ENCODE peak calls at places on chromosomes 11 and 22, in nine cellular contexts. One of them, this sample, is unnamed.

GRCh38 chr22:36781656-36782627 is 6.0 kb upstream of the IFT27 start:
- DNase-seq in endothelial cell of umbilical vein: peak; percentile 95
- DNase-seq in aorta: peak; percentile 93
- DNase-seq in HCT116: peak; percentile 57
- DNase-seq in left ventricle myocardium inferior: peak; percentile 65
- DNase-seq in esophagus squamous epithelium: peak; percentile 17
- DNase-seq in CD4-positive, CD25-positive, alpha-beta regulatory T cell: peak; percentile 91
- DNase-seq in tibial artery: peak; percentile 81
- DNase-seq in pancreas: peak; percentile 87
- DNase-seq in this sample: peak; percentile 95

GRCh38 chr22:42560781-42561180 is 7.0 kb downstream of the SERHL2 start:
- DNase-seq in pancreas: no peak
- DNase-seq in esophagus squamous epithelium: no peak
- DNase-seq in endothelial cell of umbilical vein: no peak
- DNase-seq in CD4-positive, CD25-positive, alpha-beta regulatory T cell: peak; percentile 25
- DNase-seq in left ventricle myocardium inferior: no peak
- DNase-seq in tibial artery: no peak
- DNase-seq in aorta: peak; percentile 55
- DNase-seq in HCT116: no peak
- DNase-seq in this sample: no peak

GRCh38 chr11:119179983-119180382 is 5.3 kb upstream of the NHERF4 start:
- DNase-seq in endothelial cell of umbilical vein: no peak
- DNase-seq in aorta: no peak
- DNase-seq in pancreas: peak; percentile 78
- DNase-seq in left ventricle myocardium inferior: no peak
- DNase-seq in HCT116: no peak
- DNase-seq in tibial artery: no peak
- DNase-seq in CD4-positive, CD25-positive, alpha-beta regulatory T cell: no peak
- DNase-seq in esophagus squamous epithelium: no peak
- DNase-seq in this sample: no peak

GRCh38 chr11:18115360-18116127 is 9.7 kb upstream of the SAAL1 start:
- DNase-seq in CD4-positive, CD25-positive, alpha-beta regulatory T cell: peak; percentile 64
- DNase-seq in endothelial cell of umbilical vein: peak; percentile 62
- DNase-seq in esophagus squamous epithelium: no peak
- DNase-seq in aorta: no peak
- DNase-seq in HCT116: peak; percentile 76
- DNase-seq in tibial artery: no peak
- DNase-seq in left ventricle myocardium inferior: no peak
- DNase-seq in pancreas: peak; percentile 33
- DNase-seq in this sample: peak; percentile 39

GRCh38 chr11:8011981-8012444 is 24.9 kb downstream of the EIF3F start:
- DNase-seq in left ventricle myocardium inferior: no peak
- DNase-seq in tibial artery: no peak
- DNase-seq in CD4-positive, CD25-positive, alpha-beta regulatory T cell: no peak
- DNase-seq in endothelial cell of umbilical vein: no peak
- DNase-seq in esophagus squamous epithelium: no peak
- DNase-seq in HCT116: no peak
- DNase-seq in aorta: no peak
- DNase-seq in pancreas: no peak
- DNase-seq in this sample: no peak

GRCh38 chr22:18048441-18048898 is 24.1 kb upstream of the MICAL3 start:
- DNase-seq in aorta: no peak
- DNase-seq in tibial artery: peak; percentile 42
- DNase-seq in CD4-positive, CD25-positive, alpha-beta regulatory T cell: no peak
- DNase-seq in endothelial cell of umbilical vein: no peak
- DNase-seq in HCT116: no peak
- DNase-seq in esophagus squamous epithelium: no peak
- DNase-seq in pancreas: no peak
- DNase-seq in left ventricle myocardium inferior: no peak
- DNase-seq in this sample: no peak

GRCh38 chr11:96200243-96200642 is 142.8 kb downstream of the MAML2 start:
- DNase-seq in HCT116: no peak
- DNase-seq in CD4-positive, CD25-positive, alpha-beta regulatory T cell: no peak
- DNase-seq in pancreas: no peak
- DNase-seq in aorta: no peak
- DNase-seq in left ventricle myocardium inferior: no peak
- DNase-seq in tibial artery: no peak
- DNase-seq in esophagus squamous epithelium: no peak
- DNase-seq in endothelial cell of umbilical vein: peak; percentile 11
- DNase-seq in this sample: no peak

GRCh38 chr11:78742430-78742829 is 167.8 kb upstream of the NARS2 start:
- DNase-seq in aorta: peak; percentile 80
- DNase-seq in left ventricle myocardium inferior: peak; percentile 69
- DNase-seq in CD4-positive, CD25-positive, alpha-beta regulatory T cell: no peak
- DNase-seq in HCT116: no peak
- DNase-seq in endothelial cell of umbilical vein: no peak
- DNase-seq in pancreas: peak; percentile 89
- DNase-seq in esophagus squamous epithelium: no peak
- DNase-seq in tibial artery: peak; percentile 71
- DNase-seq in this sample: no peak

GRCh38 chr11:129282634-129283033 is 90.5 kb upstream of the ARHGAP32 start:
- DNase-seq in HCT116: no peak
- DNase-seq in pancreas: no peak
- DNase-seq in endothelial cell of umbilical vein: no peak
- DNase-seq in CD4-positive, CD25-positive, alpha-beta regulatory T cell: no peak
- DNase-seq in esophagus squamous epithelium: no peak
- DNase-seq in aorta: no peak
- DNase-seq in tibial artery: no peak
- DNase-seq in left ventricle myocardium inferior: no peak
- DNase-seq in this sample: no peak
- H3K4me1 ChIP-seq in HCT116: peaks cover 20% of the 10 kb centered on the region
- H3K4me1 ChIP-seq in pancreas: peaks cover 43% of the 10 kb centered on the region
- H3K4me1 ChIP-seq in endothelial cell of umbilical vein: peaks cover 8% of the 10 kb centered on the region
- H3K4me1 ChIP-seq in CD4-positive, CD25-positive, alpha-beta regulatory T cell: peaks cover 12% of the 10 kb centered on the region
- H3K4me1 ChIP-seq in esophagus squamous epithelium: peaks cover 72% of the 10 kb centered on the region
- H3K4me1 ChIP-seq in aorta: no peaks in the 10 kb centered on the region
- H3K4me1 ChIP-seq in tibial artery: peaks cover 5% of the 10 kb centered on the region
- H3K4me1 ChIP-seq in left ventricle myocardium inferior: peaks cover 24% of the 10 kb centered on the region
- H3K4me1 ChIP-seq in this sample: peaks cover 3% of the 10 kb centered on the region

GRCh38 chr11:63888170-63889086 is 28.5 kb downstream of the RCOR2 start:
- DNase-seq in pancreas: peak; percentile 86
- DNase-seq in endothelial cell of umbilical vein: peak; percentile 20
- DNase-seq in esophagus squamous epithelium: no peak
- DNase-seq in CD4-positive, CD25-positive, alpha-beta regulatory T cell: peak; percentile 90
- DNase-seq in HCT116: no peak
- DNase-seq in left ventricle myocardium inferior: peak; percentile 44
- DNase-seq in tibial artery: peak; percentile 82
- DNase-seq in aorta: peak; percentile 82
- DNase-seq in this sample: peak; percentile 79
- H3K4me3 ChIP-seq in pancreas: peak overlapping the region; percentile 46
- H3K4me3 ChIP-seq in endothelial cell of umbilical vein: no peak overlapping the region
- H3K4me3 ChIP-seq in esophagus squamous epithelium: peak overlapping the region; percentile 25
- H3K4me3 ChIP-seq in CD4-positive, CD25-positive, alpha-beta regulatory T cell: peak overlapping the region; percentile 85
- H3K4me3 ChIP-seq in HCT116: no peak overlapping the region
- H3K4me3 ChIP-seq in left ventricle myocardium inferior: peak overlapping the region; percentile 58
- H3K4me3 ChIP-seq in tibial artery: peak overlapping the region; percentile 31
- H3K4me3 ChIP-seq in aorta: no peak overlapping the region
- H3K4me3 ChIP-seq in this sample: peak overlapping the region; percentile 14

GRCh38 chr11:35146074-35146521 is 7.1 kb downstream of the CD44 start:
- DNase-seq in aorta: no peak
- DNase-seq in tibial artery: no peak
- DNase-seq in pancreas: no peak
- DNase-seq in endothelial cell of umbilical vein: no peak
- DNase-seq in left ventricle myocardium inferior: no peak
- DNase-seq in esophagus squamous epithelium: no peak
- DNase-seq in HCT116: no peak
- DNase-seq in CD4-positive, CD25-positive, alpha-beta regulatory T cell: peak; percentile 82
- DNase-seq in this sample: no peak

GRCh38 chr11:35147273-35147672 is 8.3 kb downstream of the CD44 start:
- DNase-seq in tibial artery: no peak
- DNase-seq in aorta: no peak
- DNase-seq in endothelial cell of umbilical vein: no peak
- DNase-seq in left ventricle myocardium inferior: no peak
- DNase-seq in HCT116: no peak
- DNase-seq in esophagus squamous epithelium: no peak
- DNase-seq in CD4-positive, CD25-positive, alpha-beta regulatory T cell: no peak
- DNase-seq in pancreas: no peak
- DNase-seq in this sample: no peak

GRCh38 chr11:35145249-35145648 is 6.3 kb downstream of the CD44 start:
- DNase-seq in CD4-positive, CD25-positive, alpha-beta regulatory T cell: no peak
- DNase-seq in endothelial cell of umbilical vein: no peak
- DNase-seq in left ventricle myocardium inferior: no peak
- DNase-seq in pancreas: peak; percentile 70
- DNase-seq in HCT116: no peak
- DNase-seq in esophagus squamous epithelium: no peak
- DNase-seq in aorta: peak; percentile 73
- DNase-seq in tibial artery: no peak
- DNase-seq in this sample: no peak

GRCh38 chr11:35146711-35147110 is 7.7 kb downstream of the CD44 start:
- DNase-seq in endothelial cell of umbilical vein: no peak
- DNase-seq in pancreas: no peak
- DNase-seq in esophagus squamous epithelium: no peak
- DNase-seq in aorta: no peak
- DNase-seq in CD4-positive, CD25-positive, alpha-beta regulatory T cell: peak; percentile 53
- DNase-seq in tibial artery: no peak
- DNase-seq in left ventricle myocardium inferior: no peak
- DNase-seq in HCT116: no peak
- DNase-seq in this sample: no peak

GRCh38 chr11:35148163-35148562 is 9.2 kb downstream of the CD44 start:
- DNase-seq in left ventricle myocardium inferior: no peak
- DNase-seq in HCT116: no peak
- DNase-seq in tibial artery: no peak
- DNase-seq in CD4-positive, CD25-positive, alpha-beta regulatory T cell: peak; percentile 60
- DNase-seq in aorta: no peak
- DNase-seq in pancreas: no peak
- DNase-seq in endothelial cell of umbilical vein: no peak
- DNase-seq in esophagus squamous epithelium: no peak
- DNase-seq in this sample: no peak
- H3K4me1 ChIP-seq in left ventricle myocardium inferior: no peaks in the 10 kb centered on the region
- H3K4me1 ChIP-seq in HCT116: peaks cover 49% of the 10 kb centered on the region
- H3K4me1 ChIP-seq in tibial artery: peaks cover 69% of the 10 kb centered on the region
- H3K4me1 ChIP-seq in CD4-positive, CD25-positive, alpha-beta regulatory T cell: peaks cover 100% of the 10 kb centered on the region
- H3K4me1 ChIP-seq in aorta: peaks cover 8% of the 10 kb centered on the region
- H3K4me1 ChIP-seq in pancreas: peaks cover 49% of the 10 kb centered on the region
- H3K4me1 ChIP-seq in endothelial cell of umbilical vein: peaks cover 11% of the 10 kb centered on the region
- H3K4me1 ChIP-seq in esophagus squamous epithelium: peaks cover 100% of the 10 kb centered on the region
- H3K4me1 ChIP-seq in this sample: peaks cover 30% of the 10 kb centered on the region

GRCh38 chr11:108933630-108934029 is 268.8 kb downstream of the DDX10 start:
- DNase-seq in left ventricle myocardium inferior: no peak
- DNase-seq in esophagus squamous epithelium: no peak
- DNase-seq in CD4-positive, CD25-positive, alpha-beta regulatory T cell: no peak
- DNase-seq in tibial artery: no peak
- DNase-seq in pancreas: no peak
- DNase-seq in endothelial cell of umbilical vein: no peak
- DNase-seq in HCT116: no peak
- DNase-seq in aorta: no peak
- DNase-seq in this sample: no peak

GRCh38 chr11:108937756-108938155 is 272.9 kb downstream of the DDX10 start:
- DNase-seq in aorta: no peak
- DNase-seq in tibial artery: no peak
- DNase-seq in left ventricle myocardium inferior: no peak
- DNase-seq in CD4-positive, CD25-positive, alpha-beta regulatory T cell: no peak
- DNase-seq in endothelial cell of umbilical vein: no peak
- DNase-seq in HCT116: no peak
- DNase-seq in pancreas: no peak
- DNase-seq in esophagus squamous epithelium: no peak
- DNase-seq in this sample: no peak

GRCh38 chr11:108931168-108931567 is 266.3 kb downstream of the DDX10 start:
- DNase-seq in aorta: no peak
- DNase-seq in left ventricle myocardium inferior: no peak
- DNase-seq in endothelial cell of umbilical vein: no peak
- DNase-seq in HCT116: no peak
- DNase-seq in tibial artery: no peak
- DNase-seq in pancreas: no peak
- DNase-seq in CD4-positive, CD25-positive, alpha-beta regulatory T cell: no peak
- DNase-seq in esophagus squamous epithelium: no peak
- DNase-seq in this sample: no peak

GRCh38 chr11:108938604-108939003 is 273.7 kb downstream of the DDX10 start:
- DNase-seq in pancreas: no peak
- DNase-seq in CD4-positive, CD25-positive, alpha-beta regulatory T cell: no peak
- DNase-seq in HCT116: no peak
- DNase-seq in tibial artery: no peak
- DNase-seq in esophagus squamous epithelium: no peak
- DNase-seq in endothelial cell of umbilical vein: no peak
- DNase-seq in left ventricle myocardium inferior: no peak
- DNase-seq in aorta: no peak
- DNase-seq in this sample: no peak

GRCh38 chr11:108934696-108935095 is 269.8 kb downstream of the DDX10 start:
- DNase-seq in tibial artery: no peak
- DNase-seq in CD4-positive, CD25-positive, alpha-beta regulatory T cell: no peak
- DNase-seq in left ventricle myocardium inferior: no peak
- DNase-seq in endothelial cell of umbilical vein: no peak
- DNase-seq in aorta: no peak
- DNase-seq in HCT116: no peak
- DNase-seq in esophagus squamous epithelium: no peak
- DNase-seq in pancreas: no peak
- DNase-seq in this sample: no peak
- H3K4me3 ChIP-seq in tibial artery: no peak overlapping the region
- H3K4me3 ChIP-seq in CD4-positive, CD25-positive, alpha-beta regulatory T cell: no peak overlapping the region
- H3K4me3 ChIP-seq in left ventricle myocardium inferior: no peak overlapping the region
- H3K4me3 ChIP-seq in endothelial cell of umbilical vein: no peak overlapping the region
- H3K4me3 ChIP-seq in aorta: no peak overlapping the region
- H3K4me3 ChIP-seq in HCT116: no peak overlapping the region
- H3K4me3 ChIP-seq in esophagus squamous epithelium: no peak overlapping the region
- H3K4me3 ChIP-seq in pancreas: no peak overlapping the region
- H3K4me3 ChIP-seq in this sample: no peak overlapping the region

GRCh38 chr22:44592466-44593180 is 94.6 kb upstream of the RTL6 start:
- DNase-seq in esophagus squamous epithelium: no peak
- DNase-seq in CD4-positive, CD25-positive, alpha-beta regulatory T cell: no peak
- DNase-seq in HCT116: no peak
- DNase-seq in endothelial cell of umbilical vein: no peak
- DNase-seq in aorta: no peak
- DNase-seq in pancreas: no peak
- DNase-seq in left ventricle myocardium inferior: no peak
- DNase-seq in tibial artery: no peak
- DNase-seq in this sample: peak; percentile 63
- H3K4me1 ChIP-seq in esophagus squamous epithelium: no peaks in the 10 kb centered on the region
- H3K4me1 ChIP-seq in CD4-positive, CD25-positive, alpha-beta regulatory T cell: no peaks in the 10 kb centered on the region
- H3K4me1 ChIP-seq in HCT116: no peaks in the 10 kb centered on the region
- H3K4me1 ChIP-seq in endothelial cell of umbilical vein: no peaks in the 10 kb centered on the region
- H3K4me1 ChIP-seq in aorta: no peaks in the 10 kb centered on the region
- H3K4me1 ChIP-seq in pancreas: no peaks in the 10 kb centered on the region
- H3K4me1 ChIP-seq in left ventricle myocardium inferior: peaks cover 4% of the 10 kb centered on the region
- H3K4me1 ChIP-seq in tibial artery: no peaks in the 10 kb centered on the region
- H3K4me1 ChIP-seq in this sample: no peaks in the 10 kb centered on the region